ENCODE peak calls at places on chromosomes 4 and X, in ten cellular contexts. I is GDM1; Z is HFFc6; L is naive B cell; K is heart left ventricle; Q is spleen; P is C1 segment of cervical spinal cord; R is H4; M is CD8-positive, alpha-beta T cell; B is lung microvascular endothelial cell. C is an unnamed sample.

GRCh38 chrX:937391-937790 is 275.1 kb downstream of the CRLF2 start:
- DNase-seq in I (no peak), Z (no peak), L (no peak), K (no peak), Q (no peak), P (no peak), R (no peak), M (no peak), B (no peak), C (no peak)

GRCh38 chr4:28709821-28710330 is 1849.2 kb downstream of the STIM2 start:
- DNase-seq in I (no peak), Z (peak), L (no peak), K (no peak), Q (no peak), P (no peak), R (no peak), M (no peak), B (no peak), C (no peak)

GRCh38 chrX:145843196-145843595 is 25.6 kb downstream of the SLITRK2 start:
- DNase-seq in I (no peak), Z (no peak), L (no peak), K (no peak), Q (no peak), P (peak), R (no peak), M (no peak), B (no peak), C (no peak)

GRCh38 chr4:147773261-147774184 is 41.6 kb downstream of the ARHGAP10 start:
- DNase-seq in I (no peak), Z (peak), L (no peak), K (no peak), Q (no peak), P (no peak), R (no peak), M (no peak), B (peak), C (no peak)

GRCh38 chr4:181958435-181958834 is 284.8 kb upstream of the TENM3 start:
- DNase-seq in I (no peak), Z (no peak), L (no peak), K (no peak), Q (no peak), P (no peak), R (no peak), M (no peak), B (no peak), C (no peak)

GRCh38 chrX:20217279-20217678 is 49.4 kb downstream of the RPS6KA3 start:
- DNase-seq in I (no peak), Z (peak), L (no peak), K (no peak), Q (no peak), P (no peak), R (peak), M (no peak), B (peak), C (no peak)

GRCh38 chrX:8304668-8305067 is 133.6 kb upstream of the VCX2 start:
- DNase-seq in I (no peak), Z (no peak), L (no peak), K (no peak), Q (no peak), P (no peak), R (no peak), M (no peak), B (no peak), C (no peak)

GRCh38 chr4:110970642-110971041 is 347.8 kb upstream of the PITX2 start:
- DNase-seq in I (peak), Z (peak), L (no peak), K (no peak), Q (no peak), P (no peak), R (peak), M (no peak), B (no peak), C (peak)

GRCh38 chr4:54877006-54877405 is 219.2 kb downstream of the KIT start:
- DNase-seq in I (no peak), Z (peak), L (no peak), K (no peak), Q (no peak), P (no peak), R (peak), M (no peak), B (no peak), C (peak)

GRCh38 chr4:158314756-158315487 is 104.6 kb downstream of the TMEM144 start:
- DNase-seq in I (no peak), Z (peak), L (no peak), K (no peak), Q (no peak), P (no peak), R (peak), M (no peak), B (peak), C (peak)

GRCh38 chrX:22395372-22395771 is 122.7 kb downstream of the CBLL2 start:
- DNase-seq in I (no peak), Z (peak), L (no peak), K (no peak), Q (no peak), P (no peak), R (peak), M (no peak), B (peak), C (no peak)

GRCh38 chr4:158513246-158513645 is 8.4 kb upstream of the RXFP1 start:
- DNase-seq in I (peak), Z (no peak), L (no peak), K (no peak), Q (no peak), P (no peak), R (no peak), M (no peak), B (peak), C (no peak)

GRCh38 chr4:152206185-152206584 is 329.7 kb downstream of the FBXW7 start:
- DNase-seq in I (no peak), Z (no peak), L (no peak), K (no peak), Q (no peak), P (no peak), R (no peak), M (no peak), B (no peak), C (no peak)

GRCh38 chr4:106320235-106320634 is 3.9 kb downstream of the AIMP1 start:
- DNase-seq in I (no peak), Z (no peak), L (no peak), K (no peak), Q (no peak), P (no peak), R (no peak), M (no peak), B (no peak), C (no peak)

GRCh38 chr4:6782147-6782845 is at the start of gene KIAA0232:
- DNase-seq in I (peak), Z (peak), L (peak), K (peak), Q (peak), P (peak), R (peak), M (peak), B (peak), C (peak)

GRCh38 chr4:960736-961650 is 12.4 kb downstream of the DGKQ start:
- DNase-seq in I (no peak), Z (no peak), L (no peak), K (no peak), Q (peak), P (no peak), R (no peak), M (no peak), B (no peak), C (no peak)

GRCh38 chr4:140688711-140689598 is 67.2 kb downstream of the TBC1D9 start:
- DNase-seq in I (no peak), Z (no peak), L (no peak), K (no peak), Q (no peak), P (peak), R (no peak), M (no peak), B (no peak), C (no peak)

GRCh38 chrX:24395775-24396174 is 35.3 kb downstream of the SUPT20HL1 start:
- DNase-seq in I (peak), Z (peak), L (peak), K (peak), Q (no peak), P (no peak), R (peak), M (peak), B (peak), C (peak)

GRCh38 chr4:112652216-112652615 is 15.3 kb downstream of the LARP7 start:
- DNase-seq in I (no peak), Z (no peak), L (no peak), K (no peak), Q (no peak), P (no peak), R (no peak), M (no peak), B (no peak), C (no peak)

GRCh38 chrX:136259543-136259942 is 8.3 kb upstream of the MAP7D3 start:
- DNase-seq in I (no peak), Z (peak), L (no peak), K (no peak), Q (no peak), P (no peak), R (peak), M (no peak), B (peak), C (no peak)

GRCh38 chrX:47208108-47208507 is 10.4 kb upstream of the CDK16 start:
- DNase-seq in I (no peak), Z (no peak), L (no peak), K (no peak), Q (peak), P (no peak), R (no peak), M (no peak), B (no peak), C (no peak)

GRCh38 chrX:68659385-68659784 is 11.9 kb downstream of the STARD8 start:
- DNase-seq in I (no peak), Z (no peak), L (no peak), K (no peak), Q (no peak), P (no peak), R (no peak), M (no peak), B (no peak), C (no peak)

GRCh38 chr4:72394264-72394663 is 174.8 kb downstream of the ADAMTS3 start:
- DNase-seq in I (no peak), Z (no peak), L (no peak), K (no peak), Q (no peak), P (no peak), R (no peak), M (no peak), B (peak), C (no peak)

GRCh38 chr4:106149911-106150310 is 166.1 kb downstream of the TBCK start:
- DNase-seq in I (no peak), Z (no peak), L (no peak), K (no peak), Q (no peak), P (no peak), R (no peak), M (no peak), B (no peak), C (no peak)

GRCh38 chrX:20067709-20068315 is 48.9 kb downstream of the MAP7D2 start:
- DNase-seq in I (no peak), Z (peak), L (no peak), K (peak), Q (no peak), P (peak), R (peak), M (no peak), B (peak), C (peak)

GRCh38 chr4:108954880-108955279 is 192.0 kb upstream of the ETNPPL start:
- DNase-seq in I (no peak), Z (no peak), L (no peak), K (no peak), Q (no peak), P (no peak), R (no peak), M (no peak), B (no peak), C (no peak)